ENCODE peak calls at places on chromosome 7, in six cellular contexts. Z is T-cell; D is astrocyte of the cerebellum; I is CD8-positive, alpha-beta T cell; L is non-pigmented ciliary epithelial cell; N is choroid plexus epithelial cell. U is an unnamed sample.

GRCh38 chr7:70208236-70209063 is 610.2 kb downstream of the AUTS2 start:
- DNase-seq in I (no peak), N (peak), L (no peak), D (no peak), Z (no peak), U (no peak)

GRCh38 chr7:101075646-101076045 is 9.6 kb upstream of the TRIM56 start:
- DNase-seq in Z (no peak), D (no peak), L (no peak), N (no peak), I (no peak), U (no peak)

GRCh38 chr7:20193242-20193777 is 23.9 kb downstream of the MACC1 start:
- DNase-seq in L (no peak), N (no peak), Z (no peak), D (no peak), I (no peak), U (no peak)

GRCh38 chr7:157938211-157938610 is 601.4 kb downstream of the DNAJB6 start:
- DNase-seq in Z (no peak), D (no peak), N (no peak), L (no peak), I (no peak), U (no peak)

GRCh38 chr7:151017953-151018420 is 6.3 kb downstream of the ATG9B start:
- DNase-seq in L (no peak), N (peak), D (no peak), Z (peak), I (peak), U (peak)

GRCh38 chr7:33072471-33072870 is 9.9 kb upstream of the NT5C3A start:
- DNase-seq in N (peak), D (peak), I (no peak), L (no peak), Z (no peak), U (no peak)

GRCh38 chr7:149449897-149450296 is 11.0 kb downstream of the ZNF777 start:
- DNase-seq in Z (no peak), N (no peak), D (no peak), L (no peak), I (no peak), U (no peak)

GRCh38 chr7:24668922-24669635 is 88.2 kb downstream of the GSDME start:
- DNase-seq in N (peak), Z (no peak), D (no peak), L (no peak), I (no peak), U (no peak)

GRCh38 chr7:139424004-139424403 is 59.5 kb downstream of the KLRG2 start:
- DNase-seq in I (no peak), L (no peak), Z (no peak), D (no peak), N (no peak), U (no peak)

GRCh38 chr7:27636326-27637006 is 26.2 kb downstream of the HIBADH start:
- DNase-seq in D (no peak), Z (no peak), L (no peak), I (no peak), N (peak), U (no peak)

GRCh38 chr7:54615545-54615944 is 73.4 kb downstream of the VSTM2A start:
- DNase-seq in N (no peak), D (peak), L (peak), Z (no peak), I (no peak), U (no peak)

GRCh38 chr7:90671571-90671970 is 75.5 kb downstream of the CDK14 start:
- DNase-seq in D (no peak), Z (no peak), L (no peak), I (no peak), N (no peak), U (no peak)

GRCh38 chr7:159105066-159105780 is 39.4 kb downstream of the VIPR2 start:
- DNase-seq in N (no peak), L (no peak), I (no peak), Z (no peak), D (no peak), U (no peak)

GRCh38 chr7:2037805-2038635 is 194.7 kb downstream of the MAD1L1 start:
- DNase-seq in D (peak), L (no peak), Z (no peak), I (no peak), N (peak), U (no peak)

GRCh38 chr7:100435401-100436304 is 644 bp downstream of the PPP1R35 start:
- DNase-seq in Z (peak), N (peak), I (peak), L (no peak), D (no peak), U (peak)

GRCh38 chr7:44100458-44101303 is 3.5 kb upstream of the AEBP1 start:
- DNase-seq in N (peak), I (no peak), L (no peak), Z (no peak), D (peak), U (no peak)

GRCh38 chr7:101775181-101775580 is 42.2 kb upstream of the CUX1 start:
- DNase-seq in Z (no peak), L (no peak), I (no peak), N (no peak), D (no peak), U (no peak)

GRCh38 chr7:138564365-138564764 is 104.3 kb downstream of the TRIM24 start:
- DNase-seq in L (peak), I (no peak), Z (no peak), D (no peak), N (peak), U (no peak)

GRCh38 chr7:772005-772294 is 44.9 kb upstream of the PRKAR1B start:
- DNase-seq in N (no peak), I (no peak), Z (no peak), D (no peak), L (no peak), U (no peak)

GRCh38 chr7:148383651-148384050 is 206.9 kb upstream of the C7orf33 start:
- DNase-seq in I (no peak), D (no peak), L (no peak), N (no peak), Z (no peak), U (no peak)

GRCh38 chr7:136640977-136641376 is 227.5 kb upstream of the CHRM2 start:
- DNase-seq in D (no peak), Z (no peak), L (no peak), I (no peak), N (no peak), U (no peak)

GRCh38 chr7:29207469-29207868 is 12.9 kb downstream of the CHN2 start:
- DNase-seq in N (peak), D (no peak), I (no peak), L (no peak), Z (no peak), U (no peak)

GRCh38 chr7:88254721-88255120 is 34.9 kb upstream of the SRI start:
- DNase-seq in N (no peak), Z (no peak), D (no peak), L (no peak), I (no peak), U (no peak)

GRCh38 chr7:12431886-12432285 is 28.2 kb upstream of the VWDE start:
- DNase-seq in I (no peak), N (no peak), L (no peak), Z (no peak), D (no peak), U (no peak)

GRCh38 chr7:152617056-152617455 is 58.9 kb downstream of the XRCC2 start:
- DNase-seq in L (no peak), Z (no peak), D (no peak), N (no peak), I (no peak), U (no peak)

GRCh38 chr7:111919690-111920179 is 286.5 kb downstream of the DOCK4 start:
- DNase-seq in Z (no peak), D (peak), L (no peak), N (peak), I (no peak), U (no peak)

GRCh38 chr7:100171840-100172239 is 3.4 kb upstream of the GAL3ST4 start:
- DNase-seq in N (no peak), L (no peak), I (no peak), D (no peak), Z (no peak), U (no peak)

GRCh38 chr7:110432061-110432553 is 658.8 kb upstream of the LRRN3 start:
- DNase-seq in I (no peak), L (no peak), Z (no peak), N (no peak), D (no peak), U (no peak)

GRCh38 chr7:140540142-140540777 is 61.0 kb upstream of the MKRN1 start:
- DNase-seq in L (no peak), I (no peak), D (no peak), Z (no peak), N (no peak), U (no peak)

GRCh38 chr7:130063036-130063435 is 7.3 kb upstream of the KLHDC10 start:
- DNase-seq in N (peak), Z (peak), L (no peak), I (peak), D (peak), U (peak)

GRCh38 chr7:124840435-124840834 is 74.8 kb upstream of the GPR37 start:
- DNase-seq in L (no peak), N (peak), I (no peak), D (no peak), Z (no peak), U (no peak)

GRCh38 chr7:142855756-142856564 is 1.1 kb downstream of the EPHB6 start:
- DNase-seq in D (no peak), I (no peak), N (peak), Z (no peak), L (no peak), U (no peak)

GRCh38 chr7:39127058-39127457 is 149.3 kb downstream of the POU6F2 start:
- DNase-seq in D (no peak), I (no peak), N (no peak), Z (no peak), L (no peak), U (no peak)

GRCh38 chr7:98091061-98091460 is 15.6 kb upstream of the LMTK2 start:
- DNase-seq in N (no peak), Z (no peak), D (no peak), L (no peak), I (no peak), U (no peak)

GRCh38 chr7:124773339-124773738 is 7.7 kb upstream of the GPR37 start:
- DNase-seq in Z (no peak), D (no peak), I (no peak), N (no peak), L (no peak), U (no peak)

GRCh38 chr7:3598855-3599254 is 297.8 kb downstream of the SDK1 start:
- DNase-seq in I (no peak), N (no peak), L (no peak), D (no peak), Z (no peak), U (no peak)

GRCh38 chr7:33423646-33424020 is 294.3 kb downstream of the BBS9 start:
- DNase-seq in Z (no peak), D (no peak), L (no peak), I (no peak), N (no peak), U (no peak)

U was measured in activated B cell treated with CpG ODN at 0.5 μM for 24 hours.